ENCODE peak calls at places on chromosomes 3 and 15, in ten cellular contexts. One of them, this sample, is unnamed.

GRCh38 chr3:102434715-102435114 is at the start of gene ZPLD1:
- DNase-seq in heart right ventricle: no peak
- DNase-seq in epithelial cell of proximal tubule: no peak
- DNase-seq in uterus: no peak
- DNase-seq in fibroblast of lung: no peak
- DNase-seq in brain microvascular endothelial cell: no peak
- DNase-seq in AG09309: no peak
- DNase-seq in mesendoderm: no peak
- DNase-seq in cardiac muscle cell: no peak
- DNase-seq in sigmoid colon: no peak
- DNase-seq in this sample: no peak

GRCh38 chr3:152857082-152857481 is 22.2 kb downstream of the P2RY1 start:
- DNase-seq in fibroblast of lung: no peak
- DNase-seq in uterus: no peak
- DNase-seq in AG09309: no peak
- DNase-seq in brain microvascular endothelial cell: peak; percentile 2
- DNase-seq in cardiac muscle cell: no peak
- DNase-seq in epithelial cell of proximal tubule: no peak
- DNase-seq in sigmoid colon: no peak
- DNase-seq in mesendoderm: no peak
- DNase-seq in heart right ventricle: no peak
- DNase-seq in this sample: peak; percentile 15

GRCh38 chr3:183455064-183455463 is 26.6 kb upstream of the MCF2L2 start:
- DNase-seq in cardiac muscle cell: no peak
- DNase-seq in brain microvascular endothelial cell: peak; percentile 76
- DNase-seq in heart right ventricle: no peak
- DNase-seq in epithelial cell of proximal tubule: no peak
- DNase-seq in uterus: no peak
- DNase-seq in AG09309: no peak
- DNase-seq in fibroblast of lung: peak; percentile 78
- DNase-seq in mesendoderm: no peak
- DNase-seq in sigmoid colon: no peak
- DNase-seq in this sample: peak; percentile 75

GRCh38 chr3:106030620-106030945 is 161.8 kb upstream of the CBLB start:
- DNase-seq in cardiac muscle cell: no peak
- DNase-seq in mesendoderm: no peak
- DNase-seq in heart right ventricle: no peak
- DNase-seq in epithelial cell of proximal tubule: no peak
- DNase-seq in fibroblast of lung: peak; percentile 67
- DNase-seq in sigmoid colon: no peak
- DNase-seq in brain microvascular endothelial cell: no peak
- DNase-seq in AG09309: no peak
- DNase-seq in uterus: no peak
- DNase-seq in this sample: peak; percentile 63

GRCh38 chr3:65178703-65179102 is 490.9 kb upstream of the ADAMTS9 start:
- DNase-seq in mesendoderm: no peak
- DNase-seq in heart right ventricle: no peak
- DNase-seq in AG09309: no peak
- DNase-seq in fibroblast of lung: peak; percentile 44
- DNase-seq in uterus: peak; percentile 42
- DNase-seq in epithelial cell of proximal tubule: no peak
- DNase-seq in brain microvascular endothelial cell: peak; percentile 53
- DNase-seq in sigmoid colon: no peak
- DNase-seq in cardiac muscle cell: no peak
- DNase-seq in this sample: peak; percentile 47

GRCh38 chr3:189361103-189361835 is 189.5 kb downstream of the TPRG1 start:
- DNase-seq in mesendoderm: no peak
- DNase-seq in heart right ventricle: no peak
- DNase-seq in sigmoid colon: no peak
- DNase-seq in fibroblast of lung: peak; percentile 54
- DNase-seq in brain microvascular endothelial cell: no peak
- DNase-seq in uterus: no peak
- DNase-seq in epithelial cell of proximal tubule: no peak
- DNase-seq in cardiac muscle cell: no peak
- DNase-seq in AG09309: no peak
- DNase-seq in this sample: no peak

GRCh38 chr3:159196316-159196715 is 394.5 kb downstream of the MFSD1 start:
- DNase-seq in heart right ventricle: no peak
- DNase-seq in epithelial cell of proximal tubule: no peak
- DNase-seq in fibroblast of lung: peak; percentile 33
- DNase-seq in uterus: no peak
- DNase-seq in sigmoid colon: no peak
- DNase-seq in AG09309: no peak
- DNase-seq in cardiac muscle cell: no peak
- DNase-seq in brain microvascular endothelial cell: no peak
- DNase-seq in mesendoderm: no peak
- DNase-seq in this sample: peak; percentile 30

GRCh38 chr15:32674681-32675080 is 33.2 kb downstream of the SCG5 start:
- DNase-seq in AG09309: no peak
- DNase-seq in uterus: no peak
- DNase-seq in cardiac muscle cell: no peak
- DNase-seq in mesendoderm: no peak
- DNase-seq in heart right ventricle: no peak
- DNase-seq in brain microvascular endothelial cell: no peak
- DNase-seq in sigmoid colon: no peak
- DNase-seq in epithelial cell of proximal tubule: no peak
- DNase-seq in fibroblast of lung: no peak
- DNase-seq in this sample: no peak

GRCh38 chr15:92801412-92801773 is 98.7 kb upstream of the CHD2 start:
- DNase-seq in fibroblast of lung: peak; percentile 98
- DNase-seq in uterus: no peak
- DNase-seq in epithelial cell of proximal tubule: no peak
- DNase-seq in cardiac muscle cell: no peak
- DNase-seq in AG09309: peak; percentile 86
- DNase-seq in mesendoderm: peak; percentile 69
- DNase-seq in sigmoid colon: no peak
- DNase-seq in brain microvascular endothelial cell: peak; percentile 84
- DNase-seq in heart right ventricle: no peak
- DNase-seq in this sample: peak; percentile 92

GRCh38 chr15:48190932-48191573 is 412 bp upstream of the CTXN2 start:
- DNase-seq in cardiac muscle cell: peak; percentile 93
- DNase-seq in fibroblast of lung: peak; percentile 69
- DNase-seq in heart right ventricle: peak; percentile 68
- DNase-seq in sigmoid colon: no peak
- DNase-seq in AG09309: no peak
- DNase-seq in mesendoderm: peak; percentile 92
- DNase-seq in epithelial cell of proximal tubule: no peak
- DNase-seq in uterus: no peak
- DNase-seq in brain microvascular endothelial cell: peak; percentile 69
- DNase-seq in this sample: peak; percentile 64

GRCh38 chr3:78887608-78888011 is 880.2 kb downstream of the ROBO1 start:
- DNase-seq in epithelial cell of proximal tubule: no peak
- DNase-seq in uterus: no peak
- DNase-seq in AG09309: no peak
- DNase-seq in fibroblast of lung: peak; percentile 56
- DNase-seq in mesendoderm: no peak
- DNase-seq in brain microvascular endothelial cell: no peak
- DNase-seq in sigmoid colon: no peak
- DNase-seq in cardiac muscle cell: no peak
- DNase-seq in heart right ventricle: no peak
- DNase-seq in this sample: peak; percentile 62

GRCh38 chr3:133474251-133474801 is 74.5 kb downstream of the BFSP2 start:
- DNase-seq in cardiac muscle cell: no peak
- DNase-seq in mesendoderm: no peak
- DNase-seq in epithelial cell of proximal tubule: no peak
- DNase-seq in fibroblast of lung: peak; percentile 42
- DNase-seq in heart right ventricle: peak; percentile 57
- DNase-seq in uterus: peak; percentile 69
- DNase-seq in AG09309: peak; percentile 10
- DNase-seq in brain microvascular endothelial cell: no peak
- DNase-seq in sigmoid colon: peak; percentile 91
- DNase-seq in this sample: peak; percentile 80

GRCh38 chr3:182959474-182960350 is 20.6 kb downstream of the DCUN1D1 start:
- DNase-seq in cardiac muscle cell: peak; percentile 32
- DNase-seq in fibroblast of lung: no peak
- DNase-seq in epithelial cell of proximal tubule: no peak
- DNase-seq in AG09309: no peak
- DNase-seq in heart right ventricle: no peak
- DNase-seq in sigmoid colon: no peak
- DNase-seq in mesendoderm: no peak
- DNase-seq in uterus: no peak
- DNase-seq in brain microvascular endothelial cell: no peak
- DNase-seq in this sample: no peak

GRCh38 chr15:55267401-55268053 is 22.1 kb downstream of the RAB27A start:
- DNase-seq in fibroblast of lung: peak; percentile 83
- DNase-seq in cardiac muscle cell: no peak
- DNase-seq in mesendoderm: no peak
- DNase-seq in brain microvascular endothelial cell: no peak
- DNase-seq in uterus: no peak
- DNase-seq in sigmoid colon: no peak
- DNase-seq in epithelial cell of proximal tubule: no peak
- DNase-seq in AG09309: no peak
- DNase-seq in heart right ventricle: peak; percentile 31
- DNase-seq in this sample: peak; percentile 43

GRCh38 chr15:84658788-84659411 is 901 bp upstream of the NMB start:
- DNase-seq in brain microvascular endothelial cell: no peak
- DNase-seq in mesendoderm: no peak
- DNase-seq in sigmoid colon: no peak
- DNase-seq in AG09309: no peak
- DNase-seq in fibroblast of lung: no peak
- DNase-seq in uterus: no peak
- DNase-seq in cardiac muscle cell: no peak
- DNase-seq in epithelial cell of proximal tubule: no peak
- DNase-seq in heart right ventricle: no peak
- DNase-seq in this sample: no peak
- H3K4me3 ChIP-seq in brain microvascular endothelial cell: peak overlapping the region; percentile 59
- H3K4me3 ChIP-seq in mesendoderm: no peak overlapping the region
- H3K4me3 ChIP-seq in sigmoid colon: peak overlapping the region; percentile 35
- H3K4me3 ChIP-seq in AG09309: peak overlapping the region; percentile 46
- H3K4me3 ChIP-seq in fibroblast of lung: no peak overlapping the region
- H3K4me3 ChIP-seq in uterus: peak overlapping the region; percentile 60
- H3K4me3 ChIP-seq in cardiac muscle cell: no peak overlapping the region
- H3K4me3 ChIP-seq in epithelial cell of proximal tubule: peak overlapping the region; percentile 55
- H3K4me3 ChIP-seq in heart right ventricle: peak overlapping the region; percentile 75
- H3K4me3 ChIP-seq in this sample: peak overlapping the region; percentile 45

GRCh38 chr3:156551746-156552145 is 3.2 kb downstream of the SSR3 start:
- DNase-seq in mesendoderm: peak; percentile 60
- DNase-seq in AG09309: peak; percentile 54
- DNase-seq in uterus: no peak
- DNase-seq in sigmoid colon: no peak
- DNase-seq in brain microvascular endothelial cell: peak; percentile 66
- DNase-seq in epithelial cell of proximal tubule: no peak
- DNase-seq in heart right ventricle: no peak
- DNase-seq in cardiac muscle cell: no peak
- DNase-seq in fibroblast of lung: peak; percentile 96
- DNase-seq in this sample: peak; percentile 90
- H3K4me3 ChIP-seq in mesendoderm: no peak overlapping the region
- H3K4me3 ChIP-seq in AG09309: no peak overlapping the region
- H3K4me3 ChIP-seq in uterus: no peak overlapping the region
- H3K4me3 ChIP-seq in sigmoid colon: no peak overlapping the region
- H3K4me3 ChIP-seq in brain microvascular endothelial cell: peak overlapping the region; percentile 24
- H3K4me3 ChIP-seq in epithelial cell of proximal tubule: no peak overlapping the region
- H3K4me3 ChIP-seq in heart right ventricle: no peak overlapping the region
- H3K4me3 ChIP-seq in cardiac muscle cell: no peak overlapping the region
- H3K4me3 ChIP-seq in fibroblast of lung: no peak overlapping the region
- H3K4me3 ChIP-seq in this sample: peak overlapping the region; percentile 9

DNA sequence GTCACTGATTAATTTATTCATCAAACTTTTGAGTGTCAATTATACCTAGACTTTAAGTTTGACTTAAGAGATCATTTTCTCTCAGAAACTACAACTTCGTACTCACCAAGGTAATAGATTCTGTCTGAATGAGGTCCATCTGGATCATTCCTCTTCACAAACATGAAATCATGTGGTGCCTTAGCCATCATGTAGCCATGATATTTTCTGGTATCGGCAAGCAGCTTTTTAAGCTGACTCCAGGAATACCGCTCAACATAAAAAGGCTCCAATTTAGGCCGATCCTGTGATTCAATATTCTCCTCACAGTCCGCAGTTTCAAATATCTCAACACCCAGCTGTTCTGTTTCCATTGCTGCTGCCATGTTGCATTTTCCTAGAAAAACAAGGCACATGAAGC is 5.3 kb downstream of the DPP8 start:
- DNase-seq in sigmoid colon: no peak
- DNase-seq in epithelial cell of proximal tubule: no peak
- DNase-seq in fibroblast of lung: no peak
- DNase-seq in mesendoderm: no peak
- DNase-seq in cardiac muscle cell: no peak
- DNase-seq in AG09309: no peak
- DNase-seq in heart right ventricle: no peak
- DNase-seq in uterus: no peak
- DNase-seq in brain microvascular endothelial cell: no peak
- DNase-seq in this sample: no peak
- H3K4me3 ChIP-seq in sigmoid colon: no peak overlapping the region
- H3K4me3 ChIP-seq in epithelial cell of proximal tubule: no peak overlapping the region
- H3K4me3 ChIP-seq in fibroblast of lung: no peak overlapping the region
- H3K4me3 ChIP-seq in mesendoderm: no peak overlapping the region
- H3K4me3 ChIP-seq in cardiac muscle cell: no peak overlapping the region
- H3K4me3 ChIP-seq in AG09309: no peak overlapping the region
- H3K4me3 ChIP-seq in heart right ventricle: peak overlapping the region; percentile 45
- H3K4me3 ChIP-seq in uterus: peak overlapping the region; percentile 20
- H3K4me3 ChIP-seq in brain microvascular endothelial cell: no peak overlapping the region
- H3K4me3 ChIP-seq in this sample: no peak overlapping the region

GRCh38 chr15:25066708-25067107 is 111.9 kb downstream of the SNRPN start:
- DNase-seq in fibroblast of lung: no peak
- DNase-seq in mesendoderm: no peak
- DNase-seq in sigmoid colon: peak; percentile 41
- DNase-seq in cardiac muscle cell: no peak
- DNase-seq in heart right ventricle: no peak
- DNase-seq in uterus: no peak
- DNase-seq in AG09309: no peak
- DNase-seq in epithelial cell of proximal tubule: no peak
- DNase-seq in brain microvascular endothelial cell: no peak
- DNase-seq in this sample: no peak

GRCh38 chr15:25062551-25063430 is 108.0 kb downstream of the SNRPN start:
- DNase-seq in mesendoderm: no peak
- DNase-seq in fibroblast of lung: no peak
- DNase-seq in epithelial cell of proximal tubule: no peak
- DNase-seq in uterus: peak; percentile 1
- DNase-seq in brain microvascular endothelial cell: no peak
- DNase-seq in cardiac muscle cell: no peak
- DNase-seq in heart right ventricle: no peak
- DNase-seq in sigmoid colon: peak; percentile 10
- DNase-seq in AG09309: no peak
- DNase-seq in this sample: no peak

GRCh38 chr15:25065876-25066275 is 111.1 kb downstream of the SNRPN start:
- DNase-seq in sigmoid colon: peak; percentile 22
- DNase-seq in mesendoderm: no peak
- DNase-seq in epithelial cell of proximal tubule: no peak
- DNase-seq in cardiac muscle cell: no peak
- DNase-seq in brain microvascular endothelial cell: no peak
- DNase-seq in heart right ventricle: no peak
- DNase-seq in fibroblast of lung: no peak
- DNase-seq in uterus: no peak
- DNase-seq in AG09309: no peak
- DNase-seq in this sample: no peak

GRCh38 chr15:25067725-25068309 is 113.0 kb downstream of the SNRPN start:
- DNase-seq in AG09309: no peak
- DNase-seq in cardiac muscle cell: no peak
- DNase-seq in mesendoderm: no peak
- DNase-seq in sigmoid colon: peak; percentile 26
- DNase-seq in uterus: no peak
- DNase-seq in heart right ventricle: no peak
- DNase-seq in brain microvascular endothelial cell: no peak
- DNase-seq in epithelial cell of proximal tubule: no peak
- DNase-seq in fibroblast of lung: no peak
- DNase-seq in this sample: no peak

DNA sequence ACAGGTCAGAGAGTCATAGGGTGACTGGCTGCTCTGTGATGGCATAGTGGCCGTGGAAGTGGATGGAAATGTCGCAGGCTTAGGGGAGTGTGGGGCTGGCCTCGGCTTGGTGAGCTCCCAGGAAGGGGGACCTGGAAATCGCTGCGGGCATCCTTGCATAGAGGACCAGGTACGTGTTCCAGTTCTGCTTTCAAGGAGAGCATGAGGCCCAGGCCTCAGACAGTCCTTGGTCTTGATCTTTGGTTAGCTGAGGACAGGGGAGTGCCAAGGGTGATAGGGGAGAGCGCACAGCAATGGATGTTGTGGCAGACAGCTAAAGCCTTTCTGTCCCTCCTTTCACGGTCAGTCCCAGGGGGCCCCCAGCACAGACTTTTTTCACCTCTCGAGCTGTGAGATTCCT is 110.5 kb downstream of the SNRPN start:
- DNase-seq in epithelial cell of proximal tubule: no peak
- DNase-seq in heart right ventricle: no peak
- DNase-seq in AG09309: no peak
- DNase-seq in mesendoderm: no peak
- DNase-seq in cardiac muscle cell: no peak
- DNase-seq in sigmoid colon: peak; percentile 39
- DNase-seq in brain microvascular endothelial cell: no peak
- DNase-seq in uterus: no peak
- DNase-seq in fibroblast of lung: no peak
- DNase-seq in this sample: no peak
- H3K4me3 ChIP-seq in epithelial cell of proximal tubule: no peak overlapping the region
- H3K4me3 ChIP-seq in heart right ventricle: no peak overlapping the region
- H3K4me3 ChIP-seq in AG09309: no peak overlapping the region
- H3K4me3 ChIP-seq in mesendoderm: no peak overlapping the region
- H3K4me3 ChIP-seq in cardiac muscle cell: no peak overlapping the region
- H3K4me3 ChIP-seq in sigmoid colon: no peak overlapping the region
- H3K4me3 ChIP-seq in brain microvascular endothelial cell: no peak overlapping the region
- H3K4me3 ChIP-seq in uterus: no peak overlapping the region
- H3K4me3 ChIP-seq in fibroblast of lung: no peak overlapping the region
- H3K4me3 ChIP-seq in this sample: no peak overlapping the region